ENCODE peak calls at places on chromosomes 3 and 15, in six cellular contexts. W, T, N, Q, I and S are unnamed samples.

GRCh38 chr3:129277829-129278271 is 820 bp upstream of the HMCES start:
- DNase-seq in W (no peak), T (peak), N (no peak), Q (peak), I (no peak), S (no peak)

GRCh38 chr15:27059610-27060202 is 88.7 kb downstream of the GABRG3 start:
- DNase-seq in W (peak), T (peak), N (peak), Q (peak), I (no peak), S (no peak)

GRCh38 chr3:53113293-53114010 is 16.8 kb downstream of the RFT1 start:
- DNase-seq in W (no peak), T (no peak), N (no peak), Q (no peak), I (no peak), S (no peak)

GRCh38 chr3:48142316-48142870 is 45.8 kb downstream of the CDC25A start:
- DNase-seq in W (no peak), T (no peak), N (no peak), Q (no peak), I (no peak), S (no peak)

GRCh38 chr15:81273855-81274254 is 50.1 kb downstream of the STARD5 start:
- DNase-seq in W (no peak), T (no peak), N (no peak), Q (no peak), I (no peak), S (no peak)

GRCh38 chr15:89822030-89822429 is 7.4 kb upstream of the ANPEP start:
- DNase-seq in W (peak), T (no peak), N (no peak), Q (no peak), I (no peak), S (no peak)

GRCh38 chr3:132399054-132399929 is 18.0 kb upstream of the DNAJC13 start:
- DNase-seq in W (peak), T (peak), N (no peak), Q (peak), I (no peak), S (no peak)

GRCh38 chr3:14467723-14468620 is 65.6 kb downstream of the SLC6A6 start:
- DNase-seq in W (no peak), T (peak), N (peak), Q (peak), I (no peak), S (peak)

GRCh38 chr15:39243396-39243795 is 337.5 kb upstream of the THBS1 start:
- DNase-seq in W (peak), T (no peak), N (no peak), Q (no peak), I (no peak), S (no peak)

GRCh38 chr15:52097176-52097575 is 15.4 kb downstream of the BCL2L10 start:
- DNase-seq in W (no peak), T (no peak), N (no peak), Q (no peak), I (no peak), S (no peak)

GRCh38 chr3:108818404-108818803 is 4.2 kb upstream of the TRAT1 start:
- DNase-seq in W (no peak), T (peak), N (no peak), Q (peak), I (no peak), S (peak)

GRCh38 chr15:41546846-41547786 is 3.1 kb upstream of the RPAP1 start:
- DNase-seq in W (peak), T (no peak), N (no peak), Q (no peak), I (no peak), S (no peak)

GRCh38 chr15:100879461-100880138 is at the start of gene ALDH1A3:
- DNase-seq in W (no peak), T (peak), N (peak), Q (peak), I (no peak), S (no peak)